ENCODE peak calls at places on chromosomes 13 and 19, in six cellular contexts. U, N, I, P, Y and D are unnamed samples.
A peak's percentile ranks its signal among the peaks of the same experiment; 100 is the strongest.

GRCh38 chr19:19554074-19555023 is 16.3 kb downstream of the CILP2 start:
- DNase-seq in U (peak; percentile 29), N (no peak), P (no peak), Y (no peak), I (peak; percentile 81), D (peak; percentile 12)

GRCh38 chr19:29501816-29502580 is 23.8 kb upstream of the VSTM2B start:
- DNase-seq in N (peak; percentile 31), U (no peak), I (no peak), P (no peak), Y (no peak), D (no peak)

GRCh38 chr13:19658192-19658591 is 24.7 kb downstream of the MPHOSPH8 start:
- DNase-seq in U (no peak), P (no peak), Y (no peak), N (no peak), I (no peak), D (no peak)

GRCh38 chr13:45941261-45941660 is 89.7 kb upstream of the SIAH3 start:
- DNase-seq in N (no peak), Y (no peak), I (no peak), U (no peak), P (no peak), D (no peak)

GRCh38 chr19:43997631-43998290 is 5.0 kb upstream of the ZNF230 start:
- DNase-seq in I (no peak), Y (no peak), N (no peak), U (peak; percentile 14), P (no peak), D (no peak)

GRCh38 chr13:102295316-102296048 is 106.4 kb downstream of the FGF14 start:
- DNase-seq in Y (no peak), U (peak; percentile 66), N (no peak), P (no peak), I (no peak), D (no peak)

GRCh38 chr19:29084266-29084665 is 128.7 kb downstream of the UQCRFS1 start:
- DNase-seq in P (peak; percentile 22), Y (no peak), U (no peak), N (no peak), I (peak; percentile 55), D (no peak)

GRCh38 chr19:15180451-15181390 is 20.1 kb downstream of the NOTCH3 start:
- DNase-seq in N (no peak), P (no peak), Y (no peak), I (no peak), U (no peak), D (no peak)

GRCh38 chr19:30651066-30651465 is 278.9 kb downstream of the ZNF536 start:
- DNase-seq in N (no peak), P (no peak), U (no peak), Y (no peak), I (no peak), D (no peak)

GRCh38 chr19:17074628-17075034 is 621 bp downstream of the HAUS8 start:
- DNase-seq in U (no peak), Y (no peak), I (no peak), P (no peak), N (no peak), D (no peak)

GRCh38 chr13:113117335-113117872 is 5.2 kb upstream of the F10 start:
- DNase-seq in P (no peak), I (no peak), N (peak; percentile 23), U (no peak), Y (no peak), D (no peak)

GRCh38 chr13:111899714-111900389 is 167.1 kb upstream of the SOX1 start:
- DNase-seq in I (no peak), U (no peak), Y (no peak), N (no peak), P (no peak), D (no peak)

GRCh38 chr13:33251131-33251629 is 34.4 kb downstream of the STARD13 start:
- DNase-seq in I (no peak), Y (peak; percentile 87), P (peak; percentile 92), U (peak; percentile 97), N (no peak), D (peak; percentile 90)

GRCh38 chr13:54980651-54981050 is 1952.0 kb downstream of the OLFM4 start:
- DNase-seq in U (peak; percentile 0), P (no peak), N (no peak), I (no peak), Y (no peak), D (no peak)

GRCh38 chr19:53927745-53928144 is 18.7 kb downstream of the CACNG7 start:
- DNase-seq in Y (peak; percentile 51), N (no peak), U (peak; percentile 76), I (no peak), P (peak; percentile 48), D (peak; percentile 9)

GRCh38 chr13:98487522-98487921 is 89.4 kb downstream of the STK24 start:
- DNase-seq in I (no peak), U (no peak), P (no peak), Y (no peak), N (no peak), D (no peak)

GRCh38 chr13:111042661-111043226 is 72.4 kb upstream of the ARHGEF7 start:
- DNase-seq in N (no peak), P (no peak), I (no peak), U (no peak), Y (no peak), D (no peak)

GRCh38 chr19:9672893-9673292 is 2.0 kb downstream of the ZNF562 start:
- DNase-seq in Y (no peak), I (no peak), P (no peak), U (no peak), N (no peak), D (no peak)

GRCh38 chr13:34420975-34421719 is 520.9 kb upstream of the NBEA start:
- DNase-seq in P (no peak), I (no peak), Y (no peak), U (no peak), N (no peak), D (no peak)